ENCODE peak calls at places on chromosomes 3 and 15, in eight cellular contexts. One of them, this sample, is unnamed.

GRCh38 chr3:164879201-164879600 is 199.1 kb downstream of the SI start:
- DNase-seq in Ammon's horn: peak; percentile 50
- DNase-seq in neural progenitor cell: peak; percentile 25
- DNase-seq in neural crest cell: no peak
- DNase-seq in mammary epithelial cell: no peak
- DNase-seq in activated T-cell treated with anti-CD3 and anti-CD28 coated beads, Interleukin-2, amount 50 U/mL, for 4 hours: no peak
- DNase-seq in GM20000: no peak
- DNase-seq in activated naive CD4-positive, alpha-beta T cell: no peak
- DNase-seq in this sample: no peak

GRCh38 chr3:65168547-65168946 is 480.7 kb upstream of the ADAMTS9 start:
- DNase-seq in Ammon's horn: no peak
- DNase-seq in neural progenitor cell: no peak
- DNase-seq in neural crest cell: no peak
- DNase-seq in mammary epithelial cell: no peak
- DNase-seq in activated T-cell treated with anti-CD3 and anti-CD28 coated beads, Interleukin-2, amount 50 U/mL, for 4 hours: no peak
- DNase-seq in GM20000: no peak
- DNase-seq in activated naive CD4-positive, alpha-beta T cell: no peak
- DNase-seq in this sample: no peak

GRCh38 chr15:47987908-47988532 is 132.8 kb upstream of the SLC24A5 start:
- DNase-seq in Ammon's horn: peak; percentile 89
- DNase-seq in neural progenitor cell: peak; percentile 84
- DNase-seq in neural crest cell: peak; percentile 21
- DNase-seq in mammary epithelial cell: peak; percentile 32
- DNase-seq in activated T-cell treated with anti-CD3 and anti-CD28 coated beads, Interleukin-2, amount 50 U/mL, for 4 hours: no peak
- DNase-seq in GM20000: peak; percentile 53
- DNase-seq in activated naive CD4-positive, alpha-beta T cell: no peak
- DNase-seq in this sample: no peak

GRCh38 chr15:84631706-84632272 is 22.3 kb downstream of the WDR73 start:
- DNase-seq in Ammon's horn: no peak
- DNase-seq in neural progenitor cell: no peak
- DNase-seq in neural crest cell: no peak
- DNase-seq in mammary epithelial cell: no peak
- DNase-seq in activated T-cell treated with anti-CD3 and anti-CD28 coated beads, Interleukin-2, amount 50 U/mL, for 4 hours: no peak
- DNase-seq in GM20000: no peak
- DNase-seq in activated naive CD4-positive, alpha-beta T cell: no peak
- DNase-seq in this sample: no peak

GRCh38 chr3:149388001-149388435 is 10.6 kb upstream of the TM4SF1 start:
- DNase-seq in Ammon's horn: no peak
- DNase-seq in neural progenitor cell: no peak
- DNase-seq in neural crest cell: no peak
- DNase-seq in mammary epithelial cell: peak; percentile 77
- DNase-seq in activated T-cell treated with anti-CD3 and anti-CD28 coated beads, Interleukin-2, amount 50 U/mL, for 4 hours: no peak
- DNase-seq in GM20000: no peak
- DNase-seq in activated naive CD4-positive, alpha-beta T cell: no peak
- DNase-seq in this sample: no peak

GRCh38 chr15:44738340-44738984 is 2.1 kb downstream of the TRIM69 start:
- DNase-seq in Ammon's horn: no peak
- DNase-seq in neural progenitor cell: peak; percentile 15
- DNase-seq in neural crest cell: no peak
- DNase-seq in mammary epithelial cell: peak; percentile 35
- DNase-seq in activated T-cell treated with anti-CD3 and anti-CD28 coated beads, Interleukin-2, amount 50 U/mL, for 4 hours: no peak
- DNase-seq in GM20000: peak; percentile 42
- DNase-seq in activated naive CD4-positive, alpha-beta T cell: no peak
- DNase-seq in this sample: no peak

GRCh38 chr3:56980798-56981390 is 79.6 kb upstream of the SPATA12 start:
- DNase-seq in Ammon's horn: no peak
- DNase-seq in neural progenitor cell: no peak
- DNase-seq in neural crest cell: no peak
- DNase-seq in mammary epithelial cell: peak; percentile 95
- DNase-seq in activated T-cell treated with anti-CD3 and anti-CD28 coated beads, Interleukin-2, amount 50 U/mL, for 4 hours: peak; percentile 35
- DNase-seq in GM20000: no peak
- DNase-seq in activated naive CD4-positive, alpha-beta T cell: no peak
- DNase-seq in this sample: no peak

GRCh38 chr3:196609343-196609775 is 30.1 kb upstream of the NRROS start:
- DNase-seq in Ammon's horn: peak; percentile 88
- DNase-seq in neural progenitor cell: peak; percentile 95
- DNase-seq in neural crest cell: peak; percentile 98
- DNase-seq in mammary epithelial cell: peak; percentile 62
- DNase-seq in activated T-cell treated with anti-CD3 and anti-CD28 coated beads, Interleukin-2, amount 50 U/mL, for 4 hours: peak; percentile 98
- DNase-seq in GM20000: peak; percentile 90
- DNase-seq in activated naive CD4-positive, alpha-beta T cell: peak; percentile 90
- DNase-seq in this sample: peak; percentile 94

GRCh38 chr3:42647821-42648459 is 5.6 kb upstream of the ZBTB47 start:
- DNase-seq in Ammon's horn: peak; percentile 8
- DNase-seq in neural progenitor cell: peak; percentile 49
- DNase-seq in neural crest cell: no peak
- DNase-seq in mammary epithelial cell: no peak
- DNase-seq in activated T-cell treated with anti-CD3 and anti-CD28 coated beads, Interleukin-2, amount 50 U/mL, for 4 hours: no peak
- DNase-seq in GM20000: no peak
- DNase-seq in activated naive CD4-positive, alpha-beta T cell: no peak
- DNase-seq in this sample: no peak

GRCh38 chr15:36090276-36090946 is 489.0 kb upstream of the CDIN1 start:
- DNase-seq in Ammon's horn: no peak
- DNase-seq in neural progenitor cell: no peak
- DNase-seq in neural crest cell: no peak
- DNase-seq in mammary epithelial cell: no peak
- DNase-seq in activated T-cell treated with anti-CD3 and anti-CD28 coated beads, Interleukin-2, amount 50 U/mL, for 4 hours: no peak
- DNase-seq in GM20000: no peak
- DNase-seq in activated naive CD4-positive, alpha-beta T cell: no peak
- DNase-seq in this sample: no peak

GRCh38 chr3:110165344-110165743 is 828.0 kb upstream of the DPPA4 start:
- DNase-seq in Ammon's horn: no peak
- DNase-seq in neural progenitor cell: no peak
- DNase-seq in neural crest cell: no peak
- DNase-seq in mammary epithelial cell: no peak
- DNase-seq in activated T-cell treated with anti-CD3 and anti-CD28 coated beads, Interleukin-2, amount 50 U/mL, for 4 hours: no peak
- DNase-seq in GM20000: no peak
- DNase-seq in activated naive CD4-positive, alpha-beta T cell: no peak
- DNase-seq in this sample: no peak

GRCh38 chr3:73787620-73788019 is 162.9 kb upstream of the PDZRN3 start:
- DNase-seq in Ammon's horn: no peak
- DNase-seq in neural progenitor cell: no peak
- DNase-seq in neural crest cell: no peak
- DNase-seq in mammary epithelial cell: peak; percentile 15
- DNase-seq in activated T-cell treated with anti-CD3 and anti-CD28 coated beads, Interleukin-2, amount 50 U/mL, for 4 hours: no peak
- DNase-seq in GM20000: no peak
- DNase-seq in activated naive CD4-positive, alpha-beta T cell: no peak
- DNase-seq in this sample: no peak

GRCh38 chr3:189272500-189273119 is 100.8 kb downstream of the TPRG1 start:
- DNase-seq in Ammon's horn: no peak
- DNase-seq in neural progenitor cell: peak; percentile 60
- DNase-seq in neural crest cell: no peak
- DNase-seq in mammary epithelial cell: no peak
- DNase-seq in activated T-cell treated with anti-CD3 and anti-CD28 coated beads, Interleukin-2, amount 50 U/mL, for 4 hours: no peak
- DNase-seq in GM20000: no peak
- DNase-seq in activated naive CD4-positive, alpha-beta T cell: no peak
- DNase-seq in this sample: no peak

GRCh38 chr3:127690106-127690505 is 17.4 kb downstream of the ABTB1 start:
- DNase-seq in Ammon's horn: no peak
- DNase-seq in neural progenitor cell: no peak
- DNase-seq in neural crest cell: no peak
- DNase-seq in mammary epithelial cell: peak; percentile 49
- DNase-seq in activated T-cell treated with anti-CD3 and anti-CD28 coated beads, Interleukin-2, amount 50 U/mL, for 4 hours: no peak
- DNase-seq in GM20000: no peak
- DNase-seq in activated naive CD4-positive, alpha-beta T cell: no peak
- DNase-seq in this sample: no peak

GRCh38 chr15:51731549-51732267 is 5.7 kb downstream of the LYSMD2 start:
- DNase-seq in Ammon's horn: peak; percentile 69
- DNase-seq in neural progenitor cell: no peak
- DNase-seq in neural crest cell: no peak
- DNase-seq in mammary epithelial cell: no peak
- DNase-seq in activated T-cell treated with anti-CD3 and anti-CD28 coated beads, Interleukin-2, amount 50 U/mL, for 4 hours: no peak
- DNase-seq in GM20000: peak; percentile 77
- DNase-seq in activated naive CD4-positive, alpha-beta T cell: no peak
- DNase-seq in this sample: no peak

GRCh38 chr3:114453296-114453888 is 159.6 kb downstream of the TIGIT start:
- DNase-seq in Ammon's horn: no peak
- DNase-seq in neural progenitor cell: no peak
- DNase-seq in neural crest cell: no peak
- DNase-seq in mammary epithelial cell: no peak
- DNase-seq in activated T-cell treated with anti-CD3 and anti-CD28 coated beads, Interleukin-2, amount 50 U/mL, for 4 hours: no peak
- DNase-seq in GM20000: no peak
- DNase-seq in activated naive CD4-positive, alpha-beta T cell: no peak
- DNase-seq in this sample: no peak

GRCh38 chr15:32717290-32718081 is at the start of gene GREM1:
- DNase-seq in Ammon's horn: peak; percentile 27
- DNase-seq in neural progenitor cell: peak; percentile 90
- DNase-seq in neural crest cell: peak; percentile 8
- DNase-seq in mammary epithelial cell: no peak
- DNase-seq in activated T-cell treated with anti-CD3 and anti-CD28 coated beads, Interleukin-2, amount 50 U/mL, for 4 hours: no peak
- DNase-seq in GM20000: no peak
- DNase-seq in activated naive CD4-positive, alpha-beta T cell: no peak
- DNase-seq in this sample: no peak

GRCh38 chr3:30300844-30301243 is 305.6 kb upstream of the TGFBR2 start:
- DNase-seq in Ammon's horn: no peak
- DNase-seq in neural progenitor cell: peak; percentile 15
- DNase-seq in neural crest cell: no peak
- DNase-seq in mammary epithelial cell: no peak
- DNase-seq in activated T-cell treated with anti-CD3 and anti-CD28 coated beads, Interleukin-2, amount 50 U/mL, for 4 hours: no peak
- DNase-seq in GM20000: no peak
- DNase-seq in activated naive CD4-positive, alpha-beta T cell: no peak
- DNase-seq in this sample: no peak

GRCh38 chr15:68806220-68807105 is 14.2 kb downstream of the ANP32A start:
- DNase-seq in Ammon's horn: peak; percentile 88
- DNase-seq in neural progenitor cell: no peak
- DNase-seq in neural crest cell: no peak
- DNase-seq in mammary epithelial cell: no peak
- DNase-seq in activated T-cell treated with anti-CD3 and anti-CD28 coated beads, Interleukin-2, amount 50 U/mL, for 4 hours: no peak
- DNase-seq in GM20000: no peak
- DNase-seq in activated naive CD4-positive, alpha-beta T cell: no peak
- DNase-seq in this sample: no peak

GRCh38 chr3:149368201-149368849 is 9.1 kb downstream of the TM4SF1 start:
- DNase-seq in Ammon's horn: no peak
- DNase-seq in neural progenitor cell: no peak
- DNase-seq in neural crest cell: no peak
- DNase-seq in mammary epithelial cell: peak; percentile 68
- DNase-seq in activated T-cell treated with anti-CD3 and anti-CD28 coated beads, Interleukin-2, amount 50 U/mL, for 4 hours: no peak
- DNase-seq in GM20000: no peak
- DNase-seq in activated naive CD4-positive, alpha-beta T cell: no peak
- DNase-seq in this sample: no peak

GRCh38 chr15:69543681-69544080 is 91.1 kb downstream of the RPLP1 start:
- DNase-seq in Ammon's horn: no peak
- DNase-seq in neural progenitor cell: peak; percentile 46
- DNase-seq in neural crest cell: no peak
- DNase-seq in mammary epithelial cell: no peak
- DNase-seq in activated T-cell treated with anti-CD3 and anti-CD28 coated beads, Interleukin-2, amount 50 U/mL, for 4 hours: no peak
- DNase-seq in GM20000: no peak
- DNase-seq in activated naive CD4-positive, alpha-beta T cell: no peak
- DNase-seq in this sample: no peak

GRCh38 chr15:48447657-48448056 is 116.4 kb downstream of the DUT start:
- DNase-seq in Ammon's horn: no peak
- DNase-seq in neural progenitor cell: no peak
- DNase-seq in neural crest cell: no peak
- DNase-seq in mammary epithelial cell: peak; percentile 52
- DNase-seq in activated T-cell treated with anti-CD3 and anti-CD28 coated beads, Interleukin-2, amount 50 U/mL, for 4 hours: no peak
- DNase-seq in GM20000: no peak
- DNase-seq in activated naive CD4-positive, alpha-beta T cell: no peak
- DNase-seq in this sample: no peak

GRCh38 chr3:106963446-106963845 is 413.8 kb upstream of the CCDC54 start:
- DNase-seq in Ammon's horn: no peak
- DNase-seq in neural progenitor cell: no peak
- DNase-seq in neural crest cell: no peak
- DNase-seq in mammary epithelial cell: no peak
- DNase-seq in activated T-cell treated with anti-CD3 and anti-CD28 coated beads, Interleukin-2, amount 50 U/mL, for 4 hours: no peak
- DNase-seq in GM20000: no peak
- DNase-seq in activated naive CD4-positive, alpha-beta T cell: no peak
- DNase-seq in this sample: no peak

GRCh38 chr3:31724681-31725080 is 192.0 kb downstream of the STT3B start:
- DNase-seq in Ammon's horn: no peak
- DNase-seq in neural progenitor cell: peak; percentile 41
- DNase-seq in neural crest cell: no peak
- DNase-seq in mammary epithelial cell: peak; percentile 27
- DNase-seq in activated T-cell treated with anti-CD3 and anti-CD28 coated beads, Interleukin-2, amount 50 U/mL, for 4 hours: no peak
- DNase-seq in GM20000: peak; percentile 16
- DNase-seq in activated naive CD4-positive, alpha-beta T cell: no peak
- DNase-seq in this sample: no peak

GRCh38 chr3:73384091-73384906 is 240.4 kb downstream of the PDZRN3 start:
- DNase-seq in Ammon's horn: no peak
- DNase-seq in neural progenitor cell: no peak
- DNase-seq in neural crest cell: no peak
- DNase-seq in mammary epithelial cell: no peak
- DNase-seq in activated T-cell treated with anti-CD3 and anti-CD28 coated beads, Interleukin-2, amount 50 U/mL, for 4 hours: no peak
- DNase-seq in GM20000: no peak
- DNase-seq in activated naive CD4-positive, alpha-beta T cell: no peak
- DNase-seq in this sample: no peak

GRCh38 chr3:14799146-14799545 is 19.6 kb upstream of the FGD5 start:
- DNase-seq in Ammon's horn: no peak
- DNase-seq in neural progenitor cell: no peak
- DNase-seq in neural crest cell: no peak
- DNase-seq in mammary epithelial cell: no peak
- DNase-seq in activated T-cell treated with anti-CD3 and anti-CD28 coated beads, Interleukin-2, amount 50 U/mL, for 4 hours: no peak
- DNase-seq in GM20000: no peak
- DNase-seq in activated naive CD4-positive, alpha-beta T cell: no peak
- DNase-seq in this sample: no peak

GRCh38 chr3:126397610-126398422 is 3.1 kb downstream of the CFAP100 start:
- DNase-seq in Ammon's horn: no peak
- DNase-seq in neural progenitor cell: no peak
- DNase-seq in neural crest cell: no peak
- DNase-seq in mammary epithelial cell: no peak
- DNase-seq in activated T-cell treated with anti-CD3 and anti-CD28 coated beads, Interleukin-2, amount 50 U/mL, for 4 hours: no peak
- DNase-seq in GM20000: no peak
- DNase-seq in activated naive CD4-positive, alpha-beta T cell: no peak
- DNase-seq in this sample: no peak

GRCh38 chr3:116306720-116307119 is 138.6 kb downstream of the LSAMP start:
- DNase-seq in Ammon's horn: no peak
- DNase-seq in neural progenitor cell: peak; percentile 8
- DNase-seq in neural crest cell: no peak
- DNase-seq in mammary epithelial cell: no peak
- DNase-seq in activated T-cell treated with anti-CD3 and anti-CD28 coated beads, Interleukin-2, amount 50 U/mL, for 4 hours: no peak
- DNase-seq in GM20000: no peak
- DNase-seq in activated naive CD4-positive, alpha-beta T cell: no peak
- DNase-seq in this sample: no peak

GRCh38 chr3:127750226-127751031 is 71.9 kb downstream of the MGLL start:
- DNase-seq in Ammon's horn: no peak
- DNase-seq in neural progenitor cell: no peak
- DNase-seq in neural crest cell: no peak
- DNase-seq in mammary epithelial cell: peak; percentile 98
- DNase-seq in activated T-cell treated with anti-CD3 and anti-CD28 coated beads, Interleukin-2, amount 50 U/mL, for 4 hours: no peak
- DNase-seq in GM20000: peak; percentile 55
- DNase-seq in activated naive CD4-positive, alpha-beta T cell: no peak
- DNase-seq in this sample: no peak

GRCh38 chr3:93984618-93985017 is 4.7 kb downstream of the ARL13B start:
- DNase-seq in Ammon's horn: no peak
- DNase-seq in neural progenitor cell: no peak
- DNase-seq in neural crest cell: no peak
- DNase-seq in mammary epithelial cell: no peak
- DNase-seq in activated T-cell treated with anti-CD3 and anti-CD28 coated beads, Interleukin-2, amount 50 U/mL, for 4 hours: no peak
- DNase-seq in GM20000: no peak
- DNase-seq in activated naive CD4-positive, alpha-beta T cell: no peak
- DNase-seq in this sample: no peak

GRCh38 chr3:127900536-127900935 is 14.5 kb upstream of the KBTBD12 start:
- DNase-seq in Ammon's horn: no peak
- DNase-seq in neural progenitor cell: no peak
- DNase-seq in neural crest cell: no peak
- DNase-seq in mammary epithelial cell: no peak
- DNase-seq in activated T-cell treated with anti-CD3 and anti-CD28 coated beads, Interleukin-2, amount 50 U/mL, for 4 hours: no peak
- DNase-seq in GM20000: no peak
- DNase-seq in activated naive CD4-positive, alpha-beta T cell: no peak
- DNase-seq in this sample: no peak

GRCh38 chr3:11118181-11118682 is 36.1 kb upstream of the HRH1 start:
- DNase-seq in Ammon's horn: peak; percentile 22
- DNase-seq in neural progenitor cell: no peak
- DNase-seq in neural crest cell: no peak
- DNase-seq in mammary epithelial cell: peak; percentile 59
- DNase-seq in activated T-cell treated with anti-CD3 and anti-CD28 coated beads, Interleukin-2, amount 50 U/mL, for 4 hours: no peak
- DNase-seq in GM20000: no peak
- DNase-seq in activated naive CD4-positive, alpha-beta T cell: no peak
- DNase-seq in this sample: no peak

GRCh38 chr3:159988617-159989251 is at the start of gene IL12A:
- DNase-seq in Ammon's horn: peak; percentile 89
- DNase-seq in neural progenitor cell: peak; percentile 88
- DNase-seq in neural crest cell: peak; percentile 78
- DNase-seq in mammary epithelial cell: peak; percentile 54
- DNase-seq in activated T-cell treated with anti-CD3 and anti-CD28 coated beads, Interleukin-2, amount 50 U/mL, for 4 hours: peak; percentile 77
- DNase-seq in GM20000: peak; percentile 88
- DNase-seq in activated naive CD4-positive, alpha-beta T cell: peak; percentile 69
- DNase-seq in this sample: peak; percentile 74

This sample was measured in stimulated activated CD4-positive, alpha-beta T cell treated with anti-CD3 and anti-CD28 coated beads, TNF-alpha, amount 100 ng/mL, for 1 hour.